ENCODE peak calls at places on chromosome 22, in five cellular contexts. F, P, T, K and W are unnamed samples.

GRCh38 chr22:41862530-41863266 is 29.8 kb downstream of the SREBF2 start:
- DNase-seq in P (no peak), F (no peak), T (peak; percentile 59), K (no peak), W (no peak)

GRCh38 chr22:19471572-19471971 is 7.4 kb downstream of the UFD1 start:
- DNase-seq in P (no peak), T (no peak), F (no peak), K (no peak), W (no peak)

GRCh38 chr22:45210577-45211431 is 29.9 kb downstream of the KIAA0930 start:
- DNase-seq in F (no peak), P (no peak), K (no peak), T (no peak), W (no peak)

GRCh38 chr22:19174106-19175025 is 4.2 kb downstream of the SLC25A1 start:
- DNase-seq in F (peak; percentile 65), P (peak; percentile 49), T (peak; percentile 56), K (no peak), W (no peak)

GRCh38 chr22:41469218-41469851 is 418 bp downstream of the ACO2 start:
- DNase-seq in P (no peak), F (no peak), T (no peak), K (no peak), W (no peak)

GRCh38 chr22:40002935-40003715 is 8.4 kb downstream of the FAM83F start:
- DNase-seq in K (no peak), T (no peak), P (no peak), F (no peak), W (no peak)

GRCh38 chr22:32564170-32565001 is 89.8 kb downstream of the FBXO7 start:
- DNase-seq in T (peak; percentile 78), K (peak; percentile 25), F (no peak), P (no peak), W (no peak)

GRCh38 chr22:18023509-18024275 is 669 bp downstream of the MICAL3 start:
- DNase-seq in P (peak; percentile 53), F (peak; percentile 80), K (peak; percentile 85), T (peak; percentile 83), W (peak; percentile 31)

GRCh38 chr22:44918925-44919392 is 90.8 kb downstream of the PHF21B start:
- DNase-seq in P (no peak), T (no peak), F (no peak), K (no peak), W (no peak)

GRCh38 chr22:42887114-42887513 is 30.0 kb upstream of the ARFGAP3 start:
- DNase-seq in P (no peak), K (no peak), F (no peak), T (no peak), W (no peak)

GRCh38 chr22:48717076-48717810 is 1110.4 kb downstream of the BRD1 start:
- DNase-seq in F (no peak), P (no peak), K (peak; percentile 1), T (no peak), W (no peak)

GRCh38 chr22:40326905-40327735 is 19.2 kb upstream of the ADSL start:
- DNase-seq in K (no peak), T (peak; percentile 41), F (peak; percentile 49), P (no peak), W (peak; percentile 29)

GRCh38 chr22:29061773-29062172 is at the start of gene C22orf31:
- DNase-seq in P (no peak), T (no peak), K (peak; percentile 85), F (no peak), W (no peak)

GRCh38 chr22:27588273-27588672 is 213.3 kb downstream of the MN1 start:
- DNase-seq in P (no peak), T (no peak), K (no peak), F (no peak), W (no peak)

GRCh38 chr22:46758098-46758497 is 4.4 kb upstream of the TBC1D22A start:
- DNase-seq in K (no peak), P (no peak), T (no peak), F (no peak), W (no peak)

GRCh38 chr22:39405346-39406085 is 5.9 kb downstream of the TAB1 start:
- DNase-seq in F (no peak), T (no peak), K (no peak), P (no peak), W (no peak)

GRCh38 chr22:42229455-42230149 is 40.9 kb downstream of the TCF20 start:
- DNase-seq in T (no peak), F (no peak), K (no peak), P (no peak), W (no peak)

GRCh38 chr22:17191163-17191562 is 28.1 kb downstream of the ADA2 start:
- DNase-seq in T (peak; percentile 57), P (no peak), F (no peak), K (no peak), W (no peak)

GRCh38 chr22:45917146-45917545 is 59.8 kb downstream of the WNT7B start:
- DNase-seq in K (no peak), F (no peak), P (no peak), T (no peak), W (no peak)

GRCh38 chr22:21937821-21938070 is 14.9 kb downstream of the PPM1F start:
- DNase-seq in T (no peak), F (no peak), P (no peak), K (no peak), W (no peak)

GRCh38 chr22:46262449-46263207 is 515 bp downstream of the PKDREJ start:
- DNase-seq in F (peak; percentile 86), K (peak; percentile 49), P (peak; percentile 46), T (peak; percentile 31), W (no peak)

GRCh38 chr22:47865626-47866025 is 1103.2 kb downstream of the TBC1D22A start:
- DNase-seq in P (no peak), T (no peak), F (no peak), K (no peak), W (no peak)

GRCh38 chr22:19344420-19344819 is 52.9 kb upstream of the CLTCL1 start:
- DNase-seq in F (no peak), K (no peak), T (no peak), P (no peak), W (no peak)

GRCh38 chr22:46437990-46438389 is 99.4 kb downstream of the CELSR1 start:
- DNase-seq in K (no peak), T (no peak), F (no peak), P (no peak), W (no peak)

GRCh38 chr22:40638261-40638660 is 1.7 kb upstream of the MRTFA start:
- DNase-seq in P (no peak), F (no peak), T (no peak), K (peak; percentile 82), W (no peak)

GRCh38 chr22:29330753-29331152 is 15.3 kb upstream of the RASL10A start:
- DNase-seq in P (no peak), F (peak; percentile 47), K (no peak), T (peak; percentile 77), W (no peak)

GRCh38 chr22:27045103-27045940 is 387.9 kb downstream of the MIAT start:
- DNase-seq in F (no peak), T (peak; percentile 73), K (no peak), P (no peak), W (no peak)

GRCh38 chr22:47053013-47053864 is 290.8 kb downstream of the TBC1D22A start:
- DNase-seq in K (no peak), T (no peak), F (no peak), P (no peak), W (no peak)

GRCh38 chr22:48574776-48575566 is 1252.7 kb downstream of the BRD1 start:
- DNase-seq in T (no peak), P (peak; percentile 33), K (peak; percentile 1), F (peak; percentile 82), W (peak; percentile 74)

GRCh38 chr22:28142361-28142801 is 223.3 kb upstream of the PITPNB start:
- DNase-seq in F (no peak), K (peak; percentile 83), P (no peak), T (peak; percentile 80), W (no peak)

GRCh38 chr22:45166935-45167334 is 3.2 kb downstream of the NUP50 start:
- DNase-seq in K (no peak), T (no peak), P (no peak), F (no peak), W (no peak)

GRCh38 chr22:45533731-45534130 is 31.0 kb downstream of the FBLN1 start:
- DNase-seq in P (no peak), F (no peak), K (no peak), T (no peak), W (no peak)

GRCh38 chr22:23894710-23895598 is 771 bp downstream of the MIF start:
- DNase-seq in P (no peak), T (peak; percentile 78), K (peak; percentile 81), F (peak; percentile 82), W (peak; percentile 61)
- H4K8ac ChIP-seq in P (peak overlapping the region; percentile 97), T (peak overlapping the region; percentile 95), K (peak overlapping the region; percentile 84), F (no peak overlapping the region), W (no peak overlapping the region)

DNA sequence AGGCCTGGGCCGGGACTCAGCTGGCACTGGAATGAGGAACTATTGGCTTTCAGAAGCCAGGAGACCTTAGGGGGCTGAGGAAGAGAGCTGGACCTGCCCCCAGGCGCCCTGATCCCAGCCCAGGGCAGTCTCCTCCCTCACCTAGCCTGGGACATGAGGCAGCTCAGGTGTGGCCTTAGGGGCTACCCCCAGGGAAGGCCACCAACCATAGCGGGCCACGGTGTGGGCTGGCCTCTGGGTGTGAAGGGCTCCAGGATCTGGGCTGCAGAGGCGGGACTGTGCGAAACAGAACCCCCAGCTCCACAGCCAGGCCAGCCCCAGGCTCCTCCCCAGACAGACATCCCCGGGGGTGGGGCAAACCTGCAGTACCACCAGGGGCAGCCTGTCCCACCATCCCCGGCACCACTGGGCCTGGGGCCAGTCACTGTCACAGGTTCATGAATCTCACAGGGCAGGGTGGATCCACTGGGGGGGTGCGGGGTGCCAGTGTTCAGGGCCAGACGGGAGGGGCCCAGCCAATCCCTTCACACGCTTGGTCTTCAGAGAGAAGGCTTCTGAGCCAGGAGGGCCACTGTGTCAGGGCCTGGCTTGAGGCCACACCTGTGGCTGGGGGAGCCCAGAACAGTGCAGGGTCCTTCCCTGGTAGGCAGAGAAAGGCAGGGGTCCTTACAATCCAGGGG is 3.5 kb downstream of the PLXNB2 start:
- DNase-seq in P (no peak), F (peak; percentile 77), T (no peak), K (peak; percentile 99), W (no peak)
- H3K14ac ChIP-seq in P (no peak overlapping the region), F (peak overlapping the region; percentile 25), T (peak overlapping the region; percentile 5), K (peak overlapping the region; percentile 30), W (no peak overlapping the region)

GRCh38 chr22:30596886-30597285 is 5.2 kb upstream of the PES1 start:
- DNase-seq in K (no peak), T (no peak), P (no peak), F (peak; percentile 62), W (no peak)
- H2BK12ac ChIP-seq in K (no peak overlapping the region), T (no peak overlapping the region), P (no peak overlapping the region), F (no peak overlapping the region), W (no peak overlapping the region)

DNA sequence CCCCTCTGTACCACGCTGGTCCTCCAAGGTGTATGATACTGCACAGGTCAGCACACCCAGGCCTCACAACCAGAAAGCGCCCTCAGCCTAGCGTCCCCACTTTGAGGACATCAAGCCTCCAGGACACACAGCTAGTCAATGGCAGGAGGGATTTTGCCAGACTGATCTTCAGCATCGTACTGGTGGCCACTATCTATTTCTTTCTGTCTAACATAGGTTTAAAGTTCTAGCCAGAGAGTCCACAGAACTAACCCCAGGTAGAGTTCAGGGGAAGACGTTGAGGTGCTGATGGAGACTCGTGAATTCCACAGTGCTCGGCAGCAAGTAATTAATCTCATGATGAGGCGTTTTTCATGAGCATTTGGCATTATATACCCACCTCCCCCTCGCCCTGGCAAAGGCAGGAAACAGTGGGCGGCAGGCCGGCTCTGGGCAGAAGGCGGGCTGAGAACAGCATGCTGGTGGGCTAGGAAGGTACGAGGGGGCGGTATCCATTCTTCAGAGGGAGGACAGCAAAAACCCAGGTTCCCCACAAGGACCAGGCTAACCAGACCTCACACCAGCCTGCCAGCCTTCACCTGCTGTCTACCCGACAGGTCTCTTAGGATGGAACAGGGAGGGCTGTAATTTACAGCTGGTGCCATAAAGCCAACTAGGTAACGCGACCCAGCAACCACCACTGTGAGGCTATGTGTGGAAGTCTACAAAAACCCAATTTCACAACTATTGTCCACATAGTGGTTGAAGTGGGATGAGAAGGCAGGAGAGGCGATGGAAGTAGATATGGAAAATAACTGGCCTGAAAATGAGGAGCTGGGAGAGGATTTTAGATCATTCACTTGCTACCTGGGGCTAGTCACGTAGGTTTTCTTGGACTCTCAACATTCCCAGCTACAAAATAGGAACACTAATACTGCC is 18.5 kb downstream of the MYH9 start:
- DNase-seq in P (no peak), K (peak; percentile 91), T (peak; percentile 56), F (no peak), W (no peak)
- H4K8ac ChIP-seq in P (peak overlapping the region; percentile 66), K (peak overlapping the region; percentile 44), T (peak overlapping the region; percentile 22), F (peak overlapping the region; percentile 62), W (no peak overlapping the region)